ENCODE peak calls at places on chromosome 16, in four cellular contexts. F, E, P and T are unnamed samples.

GRCh38 chr16:62829615-62830014 is 793.4 kb upstream of the CDH8 start:
- DNase-seq in P (no peak), E (no peak), F (no peak), T (no peak)

GRCh38 chr16:46900464-46901235 is 16.5 kb downstream of the GPT2 start:
- DNase-seq in E (no peak), F (no peak), P (no peak), T (no peak)

GRCh38 chr16:17578921-17579876 is 108.4 kb upstream of the XYLT1 start:
- DNase-seq in E (peak; percentile 58), F (peak; percentile 28), P (peak; percentile 66), T (peak; percentile 50)

GRCh38 chr16:13923703-13924298 is 3.8 kb downstream of the ERCC4 start:
- DNase-seq in E (peak; percentile 35), F (peak; percentile 20), P (peak; percentile 48), T (peak; percentile 36)

GRCh38 chr16:57802635-57803412 is 533 bp upstream of the KIFC3 start:
- DNase-seq in E (peak; percentile 41), F (no peak), P (peak; percentile 38), T (peak; percentile 86)

GRCh38 chr16:87441886-87442580 is 49.9 kb downstream of the MAP1LC3B start:
- DNase-seq in P (no peak), E (no peak), F (no peak), T (no peak)

GRCh38 chr16:2953706-2954105 is 10.4 kb upstream of the KREMEN2 start:
- DNase-seq in F (no peak), E (no peak), P (no peak), T (no peak)

GRCh38 chr16:17259751-17260270 is 210.9 kb downstream of the XYLT1 start:
- DNase-seq in P (no peak), F (no peak), E (no peak), T (no peak)

GRCh38 chr16:4214215-4214621 is 27.7 kb downstream of the SRL start:
- DNase-seq in E (no peak), F (no peak), P (no peak), T (peak; percentile 40)

GRCh38 chr16:27843800-27844199 is 219.7 kb downstream of the GSG1L start:
- DNase-seq in F (no peak), E (no peak), P (no peak), T (no peak)

GRCh38 chr16:31090540-31090939 is 1.8 kb upstream of the PRSS53 start:
- DNase-seq in P (no peak), E (no peak), F (no peak), T (no peak)

GRCh38 chr16:58409316-58409973 is 17.2 kb downstream of the GINS3 start:
- DNase-seq in F (no peak), E (no peak), P (no peak), T (no peak)

GRCh38 chr16:29307598-29308507 is 98.7 kb downstream of the NPIPB11 start:
- DNase-seq in F (no peak), P (no peak), E (no peak), T (no peak)

GRCh38 chr16:4611337-4612023 is 3.2 kb downstream of the UBALD1 start:
- DNase-seq in E (no peak), P (peak; percentile 38), F (no peak), T (no peak)

GRCh38 chr16:86306811-86307517 is 203.4 kb upstream of the FOXF1 start:
- DNase-seq in P (no peak), F (no peak), E (no peak), T (no peak)

GRCh38 chr16:31875112-31875803 is 1.7 kb downstream of the ZNF267 start:
- DNase-seq in P (no peak), E (peak; percentile 22), F (no peak), T (no peak)

GRCh38 chr16:74726736-74727135 is 26.1 kb upstream of the MLKL start:
- DNase-seq in P (no peak), F (no peak), E (peak; percentile 55), T (peak; percentile 72)

GRCh38 chr16:2527784-2528100 is 3.5 kb downstream of the CEMP1 start:
- DNase-seq in E (no peak), P (no peak), F (no peak), T (no peak)

GRCh38 chr16:72371307-72372081 is 199.5 kb upstream of the PMFBP1 start:
- DNase-seq in F (no peak), P (no peak), E (no peak), T (peak; percentile 21)

GRCh38 chr16:17921357-17921978 is 415.1 kb downstream of the NPIPA8 start:
- DNase-seq in P (peak; percentile 6), E (peak; percentile 63), F (no peak), T (peak; percentile 14)

GRCh38 chr16:30585022-30585399 is 486 bp downstream of the ZNF785 start:
- DNase-seq in P (peak; percentile 64), F (no peak), E (peak; percentile 31), T (no peak)

GRCh38 chr16:3214904-3215600 is 19.9 kb downstream of the ZNF200 start:
- DNase-seq in E (no peak), F (no peak), P (no peak), T (no peak)

GRCh38 chr16:72637306-72637705 is 410.6 kb downstream of the ZFHX3 start:
- DNase-seq in F (no peak), E (no peak), P (no peak), T (no peak)

GRCh38 chr16:2842340-2843000 is 12.4 kb downstream of the ZG16B start:
- DNase-seq in P (peak; percentile 55), E (peak; percentile 82), F (no peak), T (no peak)

GRCh38 chr16:50457423-50457822 is 88.6 kb upstream of the BRD7 start:
- DNase-seq in F (no peak), P (no peak), E (no peak), T (no peak)

GRCh38 chr16:89096768-89097527 is 3.3 kb downstream of the ACSF3 start:
- DNase-seq in P (no peak), F (no peak), E (no peak), T (no peak)

GRCh38 chr16:64121473-64121872 is 1000.4 kb downstream of the CDH11 start:
- DNase-seq in P (no peak), F (no peak), E (no peak), T (no peak)

GRCh38 chr16:81190667-81191066 is 47.8 kb upstream of the BCO1 start:
- DNase-seq in E (no peak), F (no peak), P (no peak), T (peak; percentile 52)

GRCh38 chr16:28003923-28004322 is 59.6 kb downstream of the GSG1L start:
- DNase-seq in E (no peak), F (no peak), P (peak; percentile 65), T (no peak)

GRCh38 chr16:89369266-89369895 is 121.0 kb downstream of the ANKRD11 start:
- DNase-seq in P (no peak), F (no peak), E (peak; percentile 41), T (no peak)

GRCh38 chr16:70548936-70549335 is 25.3 kb downstream of the SF3B3 start:
- DNase-seq in E (no peak), F (no peak), P (no peak), T (no peak)

GRCh38 chr16:16092925-16093624 is 130.2 kb downstream of the ABCC6 start:
- DNase-seq in P (no peak), F (no peak), E (no peak), T (no peak)

GRCh38 chr16:72877374-72878028 is 170.4 kb downstream of the ZFHX3 start:
- DNase-seq in E (no peak), P (no peak), F (no peak), T (peak; percentile 75)

GRCh38 chr16:57649443-57649751 is 18.7 kb upstream of the ADGRG3 start:
- DNase-seq in E (no peak), P (no peak), F (no peak), T (no peak)

GRCh38 chr16:59887856-59888255 is 1153.7 kb upstream of the GOT2 start:
- DNase-seq in P (no peak), E (no peak), F (no peak), T (no peak)

GRCh38 chr16:50671644-50672260 is 9.4 kb downstream of the SNX20 start:
- DNase-seq in E (peak; percentile 45), F (no peak), P (peak; percentile 62), T (peak; percentile 62)

GRCh38 chr16:67803894-67804293 is 2.5 kb downstream of the RANBP10 start:
- DNase-seq in E (no peak), F (no peak), P (no peak), T (no peak)

GRCh38 chr16:53789159-53789558 is 85.2 kb downstream of the FTO start:
- DNase-seq in P (no peak), E (no peak), F (no peak), T (no peak)

GRCh38 chr16:1109648-1110047 is 13.6 kb upstream of the C1QTNF8 start:
- DNase-seq in P (no peak), F (no peak), E (no peak), T (no peak)

GRCh38 chr16:1107141-1107540 is 11.1 kb upstream of the C1QTNF8 start:
- DNase-seq in F (no peak), P (no peak), E (no peak), T (no peak)

GRCh38 chr16:1107731-1108130 is 11.7 kb upstream of the C1QTNF8 start:
- DNase-seq in F (no peak), P (no peak), E (no peak), T (no peak)

GRCh38 chr16:1106659-1107058 is 10.6 kb upstream of the C1QTNF8 start:
- DNase-seq in P (no peak), F (no peak), E (no peak), T (no peak)

GRCh38 chr16:1108299-1109252 is 12.5 kb upstream of the C1QTNF8 start:
- DNase-seq in E (no peak), P (no peak), F (no peak), T (no peak)
- TF ChIP-seq CHD2 in E (no peak), P (no peak), F (no peak), T (no peak)

GRCh38 chr16:66373667-66374066 is 7.2 kb downstream of the CDH5 start:
- DNase-seq in P (no peak), F (no peak), E (no peak), T (no peak)

GRCh38 chr16:66374176-66374575 is 7.7 kb downstream of the CDH5 start:
- DNase-seq in F (no peak), P (no peak), E (no peak), T (no peak)

GRCh38 chr16:66376114-66376513 is 9.6 kb downstream of the CDH5 start:
- DNase-seq in P (no peak), E (no peak), F (no peak), T (no peak)

GRCh38 chr16:66376577-66377326 is 10.3 kb downstream of the CDH5 start:
- DNase-seq in E (no peak), P (no peak), F (no peak), T (no peak)

GRCh38 chr16:66375451-66375850 is 9.0 kb downstream of the CDH5 start:
- DNase-seq in F (no peak), P (no peak), E (no peak), T (no peak)
- TF ChIP-seq CHD2 in F (no peak), P (no peak), E (no peak), T (no peak)

DNA sequence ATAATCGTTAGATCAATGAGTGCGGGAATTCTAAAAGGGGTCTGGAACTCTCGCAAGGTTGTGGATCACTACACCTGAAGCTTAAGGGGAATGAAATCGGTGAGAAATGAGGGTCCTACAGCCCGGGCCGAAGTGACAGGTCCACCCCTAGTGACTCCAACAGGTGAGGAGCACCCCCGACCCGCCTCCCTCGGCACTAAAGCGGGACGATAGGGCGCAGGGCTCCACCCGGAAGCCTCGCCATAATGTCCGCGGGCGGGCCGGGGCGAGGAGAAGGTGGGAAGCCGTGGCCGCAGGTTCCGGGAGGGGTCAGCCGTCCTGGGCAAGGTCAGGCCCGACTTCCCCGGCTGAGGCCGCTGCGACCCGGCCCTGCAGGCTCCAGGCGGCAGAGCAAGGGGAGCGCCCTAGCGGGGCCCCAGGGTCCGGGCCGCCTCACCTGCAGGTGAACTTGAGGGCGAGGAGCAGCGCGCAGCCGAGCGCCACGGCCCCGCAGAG is 569 bp downstream of the TXNDC11 start:
- DNase-seq in F (no peak), P (no peak), E (peak; percentile 53), T (peak; percentile 25)
- TF ChIP-seq CHD2 in F (no peak), P (no peak), E (no peak), T (no peak)

GRCh38 chr16:56355786-56356275 is 69.5 kb downstream of the AMFR start:
- DNase-seq in E (peak; percentile 83), P (peak; percentile 37), F (no peak), T (no peak)
- TF ChIP-seq CHD2 in E (no peak), P (no peak), F (no peak), T (no peak)